ENCODE peak calls at places on chromosomes 12 and 14, in ten cellular contexts. N, M, P, Y, C, W, D, X, B and F are unnamed samples.

GRCh38 chr12:6471992-6472366 is 1.5 kb upstream of the VAMP1 start:
- DNase-seq in D (no peak), X (no peak), M (no peak), W (no peak), N (no peak), Y (no peak), C (peak), P (no peak), B (no peak), F (no peak)

GRCh38 chr12:114918535-114919233 is 234.7 kb upstream of the TBX3 start:
- DNase-seq in X (no peak), N (no peak), C (peak), D (no peak), Y (no peak), W (peak), M (no peak), P (no peak), B (no peak), F (no peak)

GRCh38 chr12:43676183-43676813 is 82.3 kb downstream of the PUS7L start:
- DNase-seq in X (no peak), D (no peak), M (no peak), B (no peak), N (peak), Y (peak), W (no peak), C (peak), P (no peak), F (no peak)

GRCh38 chr12:75390156-75390898 is 562 bp upstream of the GLIPR1L2 start:
- DNase-seq in N (no peak), X (no peak), P (no peak), D (no peak), C (no peak), B (no peak), W (no peak), M (no peak), Y (no peak), F (no peak)

GRCh38 chr12:54257332-54257731 is 22.6 kb downstream of the CBX5 start:
- DNase-seq in W (no peak), M (no peak), Y (no peak), N (no peak), X (no peak), C (no peak), D (no peak), P (no peak), B (no peak), F (no peak)

GRCh38 chr12:69497308-69498026 is 27.3 kb downstream of the FRS2 start:
- DNase-seq in M (no peak), N (no peak), X (no peak), B (no peak), C (no peak), W (no peak), D (no peak), P (no peak), Y (peak), F (no peak)

GRCh38 chr14:93970589-93970966 is 5.8 kb downstream of the ASB2 start:
- DNase-seq in W (peak), Y (no peak), C (peak), X (no peak), P (no peak), B (no peak), N (no peak), D (peak), M (no peak), F (peak)

GRCh38 chr12:116010467-116010866 is 267.0 kb downstream of the MED13L start:
- DNase-seq in D (no peak), Y (no peak), X (no peak), W (no peak), M (no peak), B (no peak), C (no peak), N (no peak), P (no peak), F (no peak)

GRCh38 chr14:105092912-105093425 is 27.7 kb upstream of the GPR132 start:
- DNase-seq in P (no peak), B (no peak), Y (no peak), M (peak), X (peak), W (peak), C (peak), D (peak), N (peak), F (peak)

GRCh38 chr12:124458992-124459851 is 108.2 kb downstream of the NCOR2 start:
- DNase-seq in P (no peak), C (no peak), B (no peak), Y (no peak), X (no peak), N (no peak), M (no peak), D (no peak), W (no peak), F (no peak)

GRCh38 chr14:51386983-51387730 is 147.1 kb downstream of the TMX1 start:
- DNase-seq in D (no peak), P (no peak), B (no peak), X (no peak), C (no peak), W (no peak), Y (no peak), N (no peak), M (no peak), F (no peak)

GRCh38 chr14:99537399-99537798 is 56.2 kb downstream of the CCNK start:
- DNase-seq in D (no peak), N (no peak), B (no peak), X (no peak), W (peak), M (peak), P (no peak), C (peak), Y (no peak), F (peak)

GRCh38 chr12:43444940-43445564 is 107.0 kb downstream of the ADAMTS20 start:
- DNase-seq in W (peak), D (peak), N (peak), Y (peak), C (no peak), M (no peak), B (no peak), X (no peak), P (peak), F (no peak)

GRCh38 chr14:77306406-77307098 is 14.1 kb downstream of the POMT2 start:
- DNase-seq in P (no peak), M (no peak), B (no peak), X (no peak), Y (no peak), C (no peak), N (no peak), W (no peak), D (no peak), F (no peak)

GRCh38 chr12:27906658-27907473 is 65.7 kb downstream of the PTHLH start:
- DNase-seq in B (peak), N (peak), W (no peak), M (no peak), C (no peak), P (no peak), D (no peak), Y (no peak), X (no peak), F (no peak)

GRCh38 chr14:31297701-31298344 is 90.2 kb upstream of the HECTD1 start:
- DNase-seq in M (no peak), Y (no peak), W (no peak), P (no peak), B (no peak), X (no peak), D (no peak), N (no peak), C (no peak), F (no peak)

GRCh38 chr12:24418157-24418556 is 468.7 kb upstream of the SOX5 start:
- DNase-seq in N (no peak), X (no peak), M (no peak), D (no peak), C (no peak), P (no peak), Y (no peak), W (no peak), B (no peak), F (no peak)

GRCh38 chr14:80208426-80208950 is 2.8 kb downstream of the DIO2 start:
- DNase-seq in Y (no peak), C (no peak), M (no peak), B (no peak), D (no peak), W (no peak), P (no peak), N (no peak), X (no peak), F (no peak)

GRCh38 chr12:130357241-130357640 is 19.6 kb downstream of the PIWIL1 start:
- DNase-seq in X (no peak), B (no peak), W (no peak), D (no peak), M (no peak), Y (no peak), P (no peak), C (no peak), N (no peak), F (no peak)

GRCh38 chr12:66107451-66107915 is 23.1 kb downstream of the LLPH start:
- DNase-seq in P (no peak), X (no peak), B (no peak), W (peak), C (peak), D (peak), N (peak), Y (peak), M (peak), F (no peak)

GRCh38 chr12:53991077-53991460 is 6.1 kb downstream of the HOXC10 start:
- DNase-seq in D (no peak), M (no peak), Y (no peak), C (no peak), B (no peak), W (no peak), N (no peak), P (no peak), X (no peak), F (no peak)

GRCh38 chr14:89616425-89617141 is 199.6 kb upstream of the FOXN3 start:
- DNase-seq in M (no peak), N (no peak), P (no peak), W (no peak), Y (no peak), B (no peak), X (no peak), C (no peak), D (no peak), F (no peak)

GRCh38 chr12:54759751-54760150 is 94.6 kb upstream of the MUCL1 start:
- DNase-seq in X (no peak), C (no peak), Y (peak), P (no peak), M (no peak), D (no peak), W (no peak), B (no peak), N (peak), F (no peak)

GRCh38 chr12:105418232-105418631 is 87.7 kb downstream of the C12orf75 start:
- DNase-seq in P (no peak), X (no peak), N (no peak), C (peak), Y (no peak), B (no peak), W (no peak), M (no peak), D (no peak), F (no peak)

GRCh38 chr14:94025720-94026119 is 420 bp upstream of the OTUB2 start:
- DNase-seq in N (no peak), M (no peak), D (no peak), X (no peak), Y (no peak), C (no peak), P (no peak), B (no peak), W (no peak), F (no peak)

GRCh38 chr14:64038857-64039542 is 186.2 kb downstream of the SYNE2 start:
- DNase-seq in Y (no peak), X (no peak), C (no peak), D (no peak), M (no peak), P (no peak), N (no peak), W (no peak), B (no peak), F (no peak)

GRCh38 chr12:20089077-20089476 is 279.3 kb upstream of the PDE3A start:
- DNase-seq in D (no peak), N (no peak), W (no peak), X (no peak), Y (no peak), P (no peak), B (no peak), C (no peak), M (no peak), F (no peak)

GRCh38 chr12:52137746-52138145 is 54.1 kb downstream of the KRT80 start:
- DNase-seq in W (no peak), P (no peak), M (no peak), C (no peak), Y (no peak), B (no peak), D (no peak), X (no peak), N (no peak), F (no peak)

GRCh38 chr14:103833711-103834110 is 13.7 kb downstream of the PPP1R13B start:
- DNase-seq in W (no peak), P (no peak), N (no peak), C (no peak), M (no peak), Y (no peak), X (no peak), D (no peak), B (no peak), F (no peak)

GRCh38 chr14:103329421-103330347 is 4.4 kb upstream of the EIF5 start:
- DNase-seq in W (peak), P (no peak), C (peak), Y (no peak), D (peak), B (no peak), X (no peak), N (peak), M (peak), F (no peak)

GRCh38 chr14:96126339-96126770 is 78.3 kb upstream of the BDKRB2 start:
- DNase-seq in X (no peak), C (no peak), P (no peak), N (no peak), D (no peak), B (no peak), W (no peak), M (no peak), Y (peak), F (no peak)

GRCh38 chr12:24776856-24777255 is 172.0 kb downstream of the BCAT1 start:
- DNase-seq in N (no peak), C (no peak), P (no peak), B (no peak), X (no peak), D (no peak), M (no peak), Y (no peak), W (no peak), F (no peak)

GRCh38 chr14:85528080-85528881 is 1.7 kb upstream of the FLRT2 start:
- DNase-seq in Y (no peak), W (no peak), C (peak), M (peak), N (no peak), D (peak), X (no peak), B (no peak), P (no peak), F (no peak)

GRCh38 chr14:72907886-72908285 is 14.0 kb upstream of the DPF3 start:
- DNase-seq in W (no peak), D (no peak), C (no peak), M (no peak), Y (no peak), X (no peak), N (peak), P (no peak), B (no peak), F (no peak)

GRCh38 chr14:72909163-72909562 is 15.3 kb upstream of the DPF3 start:
- DNase-seq in C (no peak), P (no peak), M (no peak), B (no peak), X (no peak), D (no peak), Y (no peak), N (no peak), W (no peak), F (no peak)

GRCh38 chr14:72906879-72907278 is 13.0 kb upstream of the DPF3 start:
- DNase-seq in M (no peak), C (no peak), N (peak), X (no peak), D (no peak), Y (no peak), B (no peak), P (no peak), W (peak), F (no peak)

GRCh38 chr14:72906316-72906715 is 12.4 kb upstream of the DPF3 start:
- DNase-seq in C (no peak), B (no peak), X (no peak), D (no peak), W (no peak), P (no peak), Y (no peak), N (no peak), M (no peak), F (no peak)

GRCh38 chr14:72907327-72907826 is 13.5 kb upstream of the DPF3 start:
- DNase-seq in C (no peak), P (no peak), B (no peak), W (peak), Y (no peak), N (no peak), D (peak), M (no peak), X (no peak), F (no peak)
- H3K27ac ChIP-seq in C (peak), P (no peak), B (no peak), W (peak), Y (no peak), N (peak), D (no peak), M (no peak), X (no peak), F (no peak)

GRCh38 chr12:57734586-57734985 is 4.0 kb downstream of the AGAP2 start:
- DNase-seq in C (no peak), B (no peak), Y (no peak), N (no peak), P (no peak), X (no peak), W (no peak), M (no peak), D (no peak), F (no peak)
- TF ChIP-seq EP300 in C (no peak), B (no peak), Y (no peak), N (no peak), P (no peak), X (no peak), W (no peak), M (no peak), D (no peak), F (no peak)

DNA sequence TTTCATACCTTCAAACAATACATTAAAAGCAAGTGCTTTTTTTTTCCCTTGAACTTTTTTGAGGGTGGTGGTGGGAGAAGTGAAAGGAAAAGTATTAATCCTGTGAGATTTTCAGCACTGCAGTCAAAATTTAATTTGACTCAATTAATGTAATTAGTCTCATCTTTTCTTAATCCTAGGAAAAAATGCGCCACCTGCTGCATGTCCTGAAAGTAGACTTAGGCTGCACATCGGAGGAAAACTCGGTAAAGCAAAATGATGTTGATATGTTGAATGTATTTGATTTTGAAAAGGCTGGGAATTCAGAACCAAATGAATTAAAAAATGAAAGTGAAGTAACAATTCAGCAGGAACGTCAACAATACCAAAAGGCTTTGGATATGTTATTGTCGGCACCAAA is 52.2 kb downstream of the SPATA7 start:
- DNase-seq in D (no peak), W (no peak), Y (no peak), N (no peak), B (no peak), M (no peak), X (no peak), P (no peak), C (no peak), F (no peak)
- TF ChIP-seq CTCF in D (no peak), W (no peak), Y (no peak), N (peak), B (peak), M (no peak), X (no peak), P (no peak), C (no peak), F (no peak)

DNA sequence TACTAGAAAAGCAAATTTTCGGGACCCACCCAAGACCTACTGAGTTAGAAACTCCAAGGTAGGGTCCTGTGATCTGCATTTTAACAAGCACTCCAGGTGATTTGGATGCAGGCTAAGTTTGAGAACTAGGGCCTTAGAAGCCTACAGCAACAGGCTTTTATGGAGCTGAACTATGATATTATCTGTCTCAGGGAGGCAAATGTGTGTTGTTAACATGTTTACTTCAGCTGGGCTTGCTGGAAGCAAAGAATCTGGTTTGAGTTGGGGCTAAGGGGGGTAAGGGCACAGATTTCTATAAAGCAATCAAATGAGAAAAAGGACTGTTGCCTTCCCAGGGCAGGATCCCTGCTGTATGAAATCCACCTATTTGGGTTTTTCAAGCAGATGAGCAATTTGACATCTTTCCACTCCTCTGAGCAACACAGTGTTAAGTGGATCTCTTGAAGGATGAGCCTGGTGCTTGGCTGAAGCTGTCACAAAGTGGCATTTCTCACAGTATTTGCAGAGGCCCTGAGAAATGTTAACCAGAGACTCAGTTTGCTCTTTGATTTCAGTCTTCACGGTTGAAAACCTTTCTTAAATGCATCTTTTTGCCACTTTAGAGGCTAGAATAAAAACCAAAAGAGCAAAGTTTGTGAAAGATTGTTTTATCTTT is 36.2 kb upstream of the SOCS2 start:
- DNase-seq in Y (no peak), C (no peak), W (no peak), M (no peak), X (no peak), B (no peak), N (no peak), D (no peak), P (no peak), F (no peak)
- H3K27ac ChIP-seq in Y (no peak), C (no peak), W (no peak), M (no peak), X (no peak), B (no peak), N (no peak), D (no peak), P (no peak), F (no peak)

GRCh38 chr12:1661553-1662335 is 29.1 kb upstream of the ADIPOR2 start:
- DNase-seq in X (peak), N (peak), Y (peak), M (peak), B (peak), P (peak), D (peak), C (peak), W (peak), F (peak)
- TF ChIP-seq EP300 in X (no peak), N (no peak), Y (no peak), M (no peak), B (no peak), P (peak), D (no peak), C (no peak), W (no peak), F (peak)

DNA sequence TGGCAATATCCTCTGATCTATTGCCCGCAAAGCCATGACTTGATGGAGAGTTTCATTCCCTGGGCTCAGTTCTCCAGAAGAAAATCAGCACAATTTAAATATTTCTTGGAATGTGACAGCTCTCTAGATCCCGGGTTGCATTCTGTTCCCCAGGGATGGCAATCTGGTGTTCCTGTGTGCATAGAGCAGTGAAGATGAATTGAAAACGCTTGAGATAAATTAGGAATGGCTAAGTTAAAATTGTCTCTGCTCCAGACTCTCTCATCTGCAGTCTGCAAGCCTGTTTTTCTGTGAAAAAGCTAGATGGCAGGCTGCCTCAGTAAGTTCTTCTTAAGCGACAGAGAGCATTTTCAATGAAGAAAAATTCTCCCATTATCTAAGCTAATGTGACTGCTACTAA is 582.5 kb upstream of the MGAT4C start:
- DNase-seq in W (no peak), P (no peak), N (no peak), Y (no peak), C (no peak), X (no peak), B (no peak), D (no peak), M (peak), F (no peak)
- TF ChIP-seq CTCF in W (no peak), P (no peak), N (no peak), Y (no peak), C (no peak), X (no peak), B (no peak), D (no peak), M (no peak), F (no peak)